ENCODE peak calls at places on chromosomes 11 and 22, in seven cellular contexts. Y is CD8-positive, alpha-beta memory T cell; P is upper lobe of left lung; G is OCI-LY7; V is keratinocyte; K is gastrocnemius medialis; Z is adrenal gland. S is an unnamed sample.

GRCh38 chr11:14259186-14259784 is 99.7 kb downstream of the RRAS2 start:
- DNase-seq in Y (no peak), P (peak; percentile 80), G (no peak), V (no peak), K (no peak), Z (no peak), S (no peak)

GRCh38 chr11:75225794-75226193 is 14.8 kb upstream of the TPBGL start:
- DNase-seq in Y (no peak), P (no peak), G (no peak), V (no peak), K (no peak), Z (no peak), S (no peak)

GRCh38 chr11:92753161-92753560 is 216.3 kb upstream of the MTNR1B start:
- DNase-seq in Y (no peak), P (no peak), G (no peak), V (no peak), K (no peak), Z (no peak), S (no peak)

GRCh38 chr11:7600205-7600775 is 73.0 kb downstream of the CYB5R2 start:
- DNase-seq in Y (no peak), P (no peak), G (no peak), V (peak; percentile 96), K (peak; percentile 90), Z (peak; percentile 56), S (no peak)

GRCh38 chr22:32836286-32836859 is 34.9 kb downstream of the TIMP3 start:
- DNase-seq in Y (no peak), P (no peak), G (peak; percentile 23), V (no peak), K (no peak), Z (peak; percentile 47), S (peak; percentile 35)

GRCh38 chr11:69295079-69295994 is 1.4 kb downstream of the MYEOV start:
- DNase-seq in Y (peak; percentile 41), P (peak; percentile 72), G (peak; percentile 41), V (no peak), K (no peak), Z (no peak), S (no peak)

GRCh38 chr11:45409587-45409986 is 123.4 kb upstream of the SYT13 start:
- DNase-seq in Y (no peak), P (no peak), G (no peak), V (no peak), K (peak; percentile 19), Z (no peak), S (no peak)

GRCh38 chr11:126317681-126318641 is 14.1 kb downstream of the DCPS start:
- DNase-seq in Y (no peak), P (no peak), G (no peak), V (no peak), K (peak; percentile 84), Z (peak; percentile 93), S (peak; percentile 47)

GRCh38 chr22:23054531-23055257 is 15.6 kb upstream of the GNAZ start:
- DNase-seq in Y (no peak), P (no peak), G (peak; percentile 73), V (no peak), K (no peak), Z (no peak), S (no peak)

GRCh38 chr22:39024923-39025322 is 4.0 kb downstream of the APOBEC3D start:
- DNase-seq in Y (peak; percentile 56), P (no peak), G (peak; percentile 50), V (no peak), K (no peak), Z (no peak), S (no peak)

GRCh38 chr11:116110802-116111201 is 606.6 kb upstream of the CADM1 start:
- DNase-seq in Y (no peak), P (no peak), G (no peak), V (no peak), K (no peak), Z (no peak), S (no peak)

GRCh38 chr22:27783436-27784098 is 18.0 kb downstream of the MN1 start:
- DNase-seq in Y (no peak), P (no peak), G (no peak), V (no peak), K (no peak), Z (no peak), S (no peak)

GRCh38 chr11:92050305-92050704 is 174.3 kb upstream of the FAT3 start:
- DNase-seq in Y (no peak), P (no peak), G (no peak), V (no peak), K (no peak), Z (no peak), S (no peak)

GRCh38 chr11:80900265-80900664 is 1459.4 kb upstream of the TENM4 start:
- DNase-seq in Y (no peak), P (no peak), G (no peak), V (no peak), K (no peak), Z (no peak), S (no peak)

GRCh38 chr11:114061053-114062049 is 1.8 kb downstream of the ZBTB16 start:
- DNase-seq in Y (no peak), P (peak; percentile 86), G (no peak), V (no peak), K (peak; percentile 97), Z (no peak), S (no peak)

GRCh38 chr11:19437760-19438159 is 197.0 kb upstream of the E2F8 start:
- DNase-seq in Y (no peak), P (no peak), G (no peak), V (no peak), K (no peak), Z (no peak), S (no peak)

GRCh38 chr11:17542249-17542648 is 2.0 kb downstream of the USH1C start:
- DNase-seq in Y (no peak), P (no peak), G (no peak), V (no peak), K (no peak), Z (no peak), S (no peak)

GRCh38 chr11:102267602-102268001 is 49.7 kb upstream of the BIRC3 start:
- DNase-seq in Y (no peak), P (no peak), G (no peak), V (no peak), K (no peak), Z (peak; percentile 23), S (no peak)

GRCh38 chr22:42697542-42698013 is 23.1 kb downstream of the A4GALT start:
- DNase-seq in Y (no peak), P (peak; percentile 66), G (no peak), V (peak; percentile 74), K (peak; percentile 98), Z (peak; percentile 60), S (peak; percentile 55)

DNA sequence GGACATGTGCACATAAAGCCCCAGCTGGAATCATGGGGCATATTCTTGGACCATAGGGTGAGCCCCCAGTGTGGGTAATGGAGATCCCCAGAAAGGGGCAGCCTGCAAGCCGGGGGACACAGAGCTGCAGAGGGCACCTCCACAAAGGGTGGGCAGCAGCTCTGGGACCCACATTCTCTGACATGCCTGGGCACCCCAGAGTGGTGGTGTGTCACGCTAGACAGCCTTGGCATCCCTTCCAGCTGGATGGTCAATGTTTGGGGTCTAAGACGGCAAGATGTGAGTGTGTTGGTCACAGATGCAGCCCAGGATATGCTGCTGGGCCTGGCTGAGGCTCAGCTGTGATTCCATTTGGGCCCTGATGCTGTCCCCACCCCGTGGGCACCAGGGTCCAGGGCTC is 9.7 kb downstream of the ADORA2A start:
- DNase-seq in Y (no peak), P (no peak), G (peak; percentile 36), V (no peak), K (no peak), Z (no peak), S (no peak)
- H3K4me3 ChIP-seq in Y (no peak overlapping the region), P (no peak overlapping the region), G (peak overlapping the region; percentile 7), V (no peak overlapping the region), K (no peak overlapping the region), Z (no peak overlapping the region), S (no peak overlapping the region)

GRCh38 chr11:65856689-65857499 is 1.1 kb downstream of the CFL1 start:
- DNase-seq in Y (peak; percentile 89), P (peak; percentile 95), G (peak; percentile 80), V (no peak), K (peak; percentile 65), Z (peak; percentile 91), S (peak; percentile 72)
- H3K36me3 ChIP-seq in Y (peaks cover 40% of the 10 kb centered on the region), P (peaks cover 19% of the 10 kb centered on the region), G (peaks cover 61% of the 10 kb centered on the region), V (peaks cover 43% of the 10 kb centered on the region), K (peaks cover 44% of the 10 kb centered on the region), Z (no peaks in the 10 kb centered on the region), S (peaks cover 50% of the 10 kb centered on the region)

DNA sequence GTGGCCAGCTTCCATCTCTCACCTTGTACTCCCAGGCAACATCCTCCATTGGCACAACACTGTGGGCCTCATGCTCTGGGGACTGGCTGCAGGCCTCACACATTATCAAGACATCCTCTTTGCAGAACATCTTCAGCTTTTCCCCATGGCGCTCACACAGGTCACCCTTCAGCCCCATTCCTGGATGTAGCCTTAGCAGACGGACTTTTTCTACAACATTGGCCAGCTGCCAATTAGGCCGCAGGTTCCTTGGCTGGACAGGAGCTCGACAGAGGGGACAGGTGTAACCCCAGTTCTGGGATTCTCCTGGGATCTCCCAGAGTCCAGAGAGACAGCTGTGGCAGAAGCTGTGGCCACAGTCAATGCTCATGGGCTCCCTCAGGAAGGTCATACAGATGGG is 3.0 kb downstream of the TRIM68 start:
- DNase-seq in Y (no peak), P (no peak), G (no peak), V (no peak), K (no peak), Z (no peak), S (no peak)
- H3K4me3 ChIP-seq in Y (no peak overlapping the region), P (no peak overlapping the region), G (no peak overlapping the region), V (no peak overlapping the region), K (no peak overlapping the region), Z (no peak overlapping the region), S (no peak overlapping the region)

GRCh38 chr11:64910451-64911093 is 6.4 kb downstream of the ATG2A start:
- DNase-seq in Y (no peak), P (peak; percentile 73), G (no peak), V (no peak), K (no peak), Z (no peak), S (no peak)

GRCh38 chr11:64911142-64911541 is 5.9 kb downstream of the ATG2A start:
- DNase-seq in Y (no peak), P (no peak), G (no peak), V (no peak), K (no peak), Z (no peak), S (no peak)

GRCh38 chr11:64906314-64906635 is 10.7 kb downstream of the ATG2A start:
- DNase-seq in Y (no peak), P (no peak), G (no peak), V (no peak), K (no peak), Z (no peak), S (no peak)

GRCh38 chr11:64909653-64910343 is 7.2 kb downstream of the ATG2A start:
- DNase-seq in Y (no peak), P (peak; percentile 83), G (no peak), V (no peak), K (no peak), Z (no peak), S (no peak)

GRCh38 chr11:64908766-64909165 is 8.2 kb downstream of the ATG2A start:
- DNase-seq in Y (no peak), P (peak; percentile 72), G (no peak), V (no peak), K (no peak), Z (no peak), S (no peak)
- H3K36me3 ChIP-seq in Y (peaks cover 27% of the 10 kb centered on the region), P (peaks cover 30% of the 10 kb centered on the region), G (peaks cover 70% of the 10 kb centered on the region), V (peaks cover 21% of the 10 kb centered on the region), K (peaks cover 99% of the 10 kb centered on the region), Z (no peaks in the 10 kb centered on the region), S (no peaks in the 10 kb centered on the region)

S was measured in SJCRH30.